ENCODE peak calls at places on chromosomes 7 and 10, in six cellular contexts. G, S, W, J, Q and T are unnamed samples.

GRCh38 chr10:5151076-5151475 is 33.9 kb downstream of the AKR1C8 start:
- DNase-seq in G (no peak), S (no peak), W (no peak), J (no peak), Q (peak; percentile 64), T (no peak)

GRCh38 chr7:120856198-120856597 is 1.7 kb downstream of the TSPAN12 start:
- DNase-seq in G (no peak), S (no peak), W (no peak), J (no peak), Q (no peak), T (no peak)

GRCh38 chr10:119479532-119479931 is 63.0 kb downstream of the RGS10 start:
- DNase-seq in G (no peak), S (no peak), W (no peak), J (no peak), Q (no peak), T (no peak)

GRCh38 chr10:80077869-80078447 is 507 bp upstream of the TMEM254 start:
- DNase-seq in G (no peak), S (peak; percentile 13), W (no peak), J (no peak), Q (no peak), T (no peak)

GRCh38 chr7:156947120-156947843 is 2.2 kb upstream of the NOM1 start:
- DNase-seq in G (no peak), S (no peak), W (peak; percentile 79), J (no peak), Q (no peak), T (no peak)

GRCh38 chr10:44307691-44308090 is 77.2 kb downstream of the CXCL12 start:
- DNase-seq in G (no peak), S (no peak), W (no peak), J (no peak), Q (no peak), T (peak; percentile 21)

GRCh38 chr7:95205821-95206220 is 118.5 kb downstream of the PON1 start:
- DNase-seq in G (no peak), S (no peak), W (no peak), J (no peak), Q (peak; percentile 61), T (no peak)

GRCh38 chr7:25083201-25083600 is 41.9 kb downstream of the CYCS start:
- DNase-seq in G (no peak), S (no peak), W (no peak), J (no peak), Q (peak; percentile 50), T (no peak)

GRCh38 chr10:58384536-58384998 is 643 bp upstream of the TFAM start:
- DNase-seq in G (no peak), S (peak; percentile 17), W (no peak), J (no peak), Q (no peak), T (no peak)